ENCODE peak calls at places on chromosomes 4 and X, in ten cellular contexts. Z is transverse colon, E is HCT116, K is breast epithelium, Q is K562, I is stomach, S is prostate gland, R is H1, D is spleen, W is Panc1. B is an unnamed sample.

GRCh38 chr4:107011312-107011711 is 24.8 kb downstream of the DKK2 start:
- DNase-seq in Q (no peak), I (no peak), D (no peak), E (no peak), K (no peak), W (no peak), R (no peak), Z (no peak), S (no peak), B (no peak)

GRCh38 chr4:140718240-140718639 is 37.9 kb downstream of the TBC1D9 start:
- DNase-seq in D (no peak), Q (no peak), I (no peak), Z (no peak), K (no peak), W (no peak), S (no peak), E (no peak), R (no peak), B (no peak)

GRCh38 chr4:173797296-173797695 is 267.3 kb upstream of the HAND2 start:
- DNase-seq in S (no peak), I (no peak), Z (no peak), E (no peak), D (no peak), R (no peak), Q (no peak), K (no peak), W (no peak), B (no peak)

GRCh38 chr4:127479031-127479622 is 153.6 kb upstream of the INTU start:
- DNase-seq in Z (no peak), Q (peak), D (no peak), K (no peak), S (no peak), W (no peak), R (no peak), E (peak), I (no peak), B (no peak)

GRCh38 chr4:78310056-78310731 is 241.4 kb upstream of the ANXA3 start:
- DNase-seq in Z (no peak), I (no peak), R (no peak), S (no peak), K (no peak), E (no peak), W (no peak), D (no peak), Q (no peak), B (no peak)

GRCh38 chrX:153474718-153475117 is 4.3 kb upstream of the HAUS7 start:
- DNase-seq in K (peak), D (peak), I (peak), Q (peak), Z (peak), E (no peak), S (peak), R (no peak), W (no peak), B (peak)

GRCh38 chr4:64095398-64095797 is 313.9 kb downstream of the TECRL start:
- DNase-seq in Q (no peak), D (no peak), S (no peak), E (no peak), W (no peak), Z (no peak), K (no peak), R (no peak), I (no peak), B (no peak)

GRCh38 chr4:18318682-18319410 is 297.3 kb upstream of the LCORL start:
- DNase-seq in Q (no peak), K (no peak), S (no peak), D (no peak), I (peak), R (no peak), W (no peak), Z (no peak), E (no peak), B (no peak)

GRCh38 chr4:31343058-31343457 is 622.9 kb downstream of the PCDH7 start:
- DNase-seq in E (no peak), I (no peak), S (no peak), R (no peak), K (no peak), Q (no peak), D (no peak), Z (no peak), W (no peak), B (no peak)

GRCh38 chr4:93777081-93777460 is 51.5 kb upstream of the ATOH1 start:
- DNase-seq in Q (no peak), I (no peak), D (no peak), S (no peak), Z (no peak), K (no peak), W (no peak), R (no peak), E (no peak), B (no peak)

GRCh38 chr4:89590102-89590501 is 246.9 kb downstream of the SNCA start:
- DNase-seq in R (no peak), W (no peak), D (no peak), K (no peak), E (no peak), Z (no peak), Q (no peak), S (no peak), I (no peak), B (no peak)

GRCh38 chr4:8675906-8676305 is 83.3 kb downstream of the CPZ start:
- DNase-seq in I (no peak), S (no peak), Q (no peak), W (no peak), K (no peak), E (no peak), D (peak), Z (no peak), R (no peak), B (peak)

GRCh38 chr4:141643557-141643956 is 7.2 kb downstream of the IL15 start:
- DNase-seq in Z (no peak), R (no peak), S (no peak), I (no peak), K (no peak), D (no peak), W (no peak), Q (no peak), E (peak), B (no peak)

GRCh38 chrX:43556207-43556606 is 99.9 kb upstream of the MAOA start:
- DNase-seq in S (no peak), K (no peak), Q (no peak), I (no peak), Z (no peak), D (no peak), R (no peak), W (no peak), E (no peak), B (no peak)

GRCh38 chrX:149527705-149528104 is 13.1 kb upstream of the EOLA1 start:
- DNase-seq in D (no peak), E (no peak), I (no peak), K (no peak), Z (no peak), S (no peak), W (peak), Q (peak), R (no peak), B (no peak)

GRCh38 chr4:83207497-83208105 is 77.0 kb downstream of the COQ2 start:
- DNase-seq in R (no peak), W (no peak), D (no peak), I (no peak), E (peak), S (no peak), Z (peak), K (no peak), Q (no peak), B (no peak)

GRCh38 chr4:105845559-105845958 is 49.7 kb upstream of the NPNT start:
- DNase-seq in Z (no peak), D (no peak), K (no peak), S (no peak), R (no peak), W (no peak), E (no peak), I (no peak), Q (no peak), B (no peak)

GRCh38 chr4:8267077-8267476 is 2.5 kb upstream of the HTRA3 start:
- DNase-seq in D (no peak), K (no peak), I (peak), R (peak), Z (peak), W (peak), Q (peak), E (peak), S (peak), B (peak)

GRCh38 chrX:31679861-31680260 is 608.0 kb upstream of the FTHL17 start:
- DNase-seq in K (no peak), D (no peak), Q (no peak), I (no peak), W (no peak), S (no peak), Z (no peak), R (no peak), E (no peak), B (no peak)

GRCh38 chrX:153726286-153727107 is 1.8 kb downstream of the ABCD1 start:
- DNase-seq in E (no peak), S (no peak), K (no peak), D (peak), W (no peak), Z (peak), Q (peak), R (peak), I (peak), B (peak)

GRCh38 chr4:6855692-6856297 is 53.8 kb upstream of the TBC1D14 start:
- DNase-seq in S (no peak), E (no peak), Q (no peak), D (no peak), W (no peak), I (no peak), R (no peak), K (no peak), Z (no peak), B (no peak)

GRCh38 chr4:19473569-19473968 is 778.1 kb upstream of the SLIT2 start:
- DNase-seq in Z (no peak), K (no peak), E (no peak), D (no peak), R (no peak), W (no peak), S (no peak), I (no peak), Q (no peak), B (no peak)

GRCh38 chrX:9873952-9874351 is 87.7 kb downstream of the SHROOM2 start:
- DNase-seq in S (peak), I (peak), Z (peak), K (no peak), W (peak), R (peak), D (no peak), E (peak), Q (peak), B (no peak)

GRCh38 chr4:132056466-132056865 is 1092.6 kb upstream of the PCDH10 start:
- DNase-seq in E (no peak), D (no peak), S (no peak), W (no peak), K (no peak), I (no peak), R (no peak), Z (no peak), Q (no peak), B (no peak)

GRCh38 chrX:41666251-41666650 is 22.5 kb upstream of the GPR34 start:
- DNase-seq in S (no peak), Q (no peak), D (no peak), W (no peak), I (no peak), K (no peak), Z (no peak), E (no peak), R (no peak), B (no peak)

GRCh38 chr4:90486346-90486745 is 359.2 kb downstream of the CCSER1 start:
- DNase-seq in E (no peak), Q (no peak), W (no peak), D (no peak), S (no peak), I (no peak), Z (no peak), K (no peak), R (no peak), B (no peak)

GRCh38 chr4:56026596-56026995 is 77.9 kb downstream of the CEP135 start:
- DNase-seq in E (peak), I (no peak), Z (no peak), S (no peak), Q (no peak), D (no peak), K (no peak), W (no peak), R (no peak), B (no peak)

GRCh38 chr4:3286335-3287175 is 6.3 kb upstream of the RGS12 start:
- DNase-seq in E (no peak), W (no peak), D (no peak), R (peak), Q (no peak), K (peak), I (peak), Z (no peak), S (no peak), B (no peak)

GRCh38 chrX:2901367-2902036 is 27.6 kb downstream of the ARSD start:
- DNase-seq in R (no peak), D (no peak), W (no peak), E (no peak), I (no peak), Z (no peak), S (no peak), Q (no peak), K (no peak), B (no peak)

GRCh38 chr4:185479507-185479971 is 8.0 kb upstream of the CCDC110 start:
- DNase-seq in W (no peak), E (no peak), Z (no peak), S (no peak), R (no peak), Q (no peak), K (no peak), D (no peak), I (no peak), B (no peak)

GRCh38 chr4:130568746-130569145 is 1472.8 kb downstream of the C4orf33 start:
- DNase-seq in D (no peak), I (no peak), W (no peak), K (no peak), R (no peak), E (no peak), S (no peak), Z (no peak), Q (no peak), B (no peak)

GRCh38 chr4:150098214-150098613 is 20.0 kb downstream of the DCLK2 start:
- DNase-seq in I (no peak), E (no peak), W (no peak), Z (no peak), R (no peak), S (no peak), Q (no peak), D (no peak), K (no peak), B (no peak)

GRCh38 chrX:153622661-153623309 is 23.8 kb upstream of the CCNQ start:
- DNase-seq in K (no peak), W (no peak), Z (no peak), I (no peak), S (no peak), E (no peak), R (no peak), Q (no peak), D (no peak), B (no peak)

GRCh38 chrX:100643943-100644587 is at the start of gene SRPX2:
- DNase-seq in Z (peak), D (no peak), I (no peak), R (no peak), E (peak), S (no peak), W (peak), Q (no peak), K (no peak), B (peak)

GRCh38 chr4:187380181-187380581 is 615.4 kb upstream of the ZFP42 start:
- DNase-seq in K (no peak), Z (peak), I (no peak), E (peak), Q (no peak), R (peak), S (no peak), D (no peak), W (no peak), B (no peak)

GRCh38 chrX:10190367-10190766 is 33.6 kb downstream of the CLCN4 start:
- DNase-seq in Q (peak), D (no peak), E (peak), R (no peak), I (no peak), Z (peak), K (no peak), W (peak), S (no peak), B (no peak)

DNA sequence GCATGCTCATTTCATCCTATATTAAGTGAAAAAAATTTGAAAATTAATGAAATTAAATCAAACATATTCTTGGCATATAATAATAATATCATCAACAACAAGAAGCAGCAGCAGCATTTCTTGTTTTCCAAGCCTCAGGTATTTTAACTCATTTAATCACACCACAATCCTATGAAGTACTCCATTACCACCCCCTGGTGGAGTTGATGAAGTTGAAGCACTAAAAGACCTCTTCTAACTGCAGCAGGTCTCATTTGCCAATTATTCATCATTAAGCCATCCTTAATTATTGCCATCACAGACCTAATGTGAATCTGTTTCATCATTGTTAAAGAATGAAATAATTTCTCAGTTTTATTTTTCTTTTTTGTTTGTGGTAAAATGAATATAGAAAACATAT is 801.4 kb upstream of the GRID2 start:
- DNase-seq in I (no peak), W (no peak), Q (no peak), D (no peak), R (no peak), S (no peak), Z (no peak), E (peak), K (no peak), B (no peak)
- H3K27ac ChIP-seq in I (no peak), W (no peak), Q (no peak), D (no peak), R (no peak), S (no peak), Z (no peak), E (no peak), K (no peak), B (no peak)

GRCh38 chr4:101126044-101126443 is 221.3 kb downstream of the PPP3CA start:
- DNase-seq in S (no peak), W (no peak), R (no peak), I (no peak), K (no peak), E (no peak), Z (no peak), D (no peak), Q (no peak), B (no peak)
- TF ChIP-seq POLR2AphosphoS5 in S (no peak), W (no peak), R (no peak), I (no peak), K (no peak), E (no peak), Z (no peak), D (no peak), Q (no peak), B (no peak)

DNA sequence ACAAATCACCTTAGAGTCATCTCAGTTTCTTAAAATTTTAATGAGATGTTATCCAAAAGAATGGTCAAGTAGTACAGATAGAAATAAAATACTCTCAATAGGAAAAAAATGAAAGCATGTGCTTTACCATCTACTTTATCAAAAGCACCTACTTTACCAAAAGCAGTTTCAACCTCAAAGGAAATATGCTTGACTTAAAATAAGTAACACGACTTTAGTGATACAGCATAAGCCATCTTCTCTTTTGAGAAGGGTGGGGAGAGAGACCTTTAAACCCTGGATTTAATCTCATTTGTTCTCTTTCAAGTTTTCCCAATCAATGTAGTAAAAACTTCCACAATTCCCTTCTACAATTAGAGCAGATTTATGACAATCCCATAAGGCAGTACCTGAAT is 26.5 kb downstream of the OTUD4 start:
- DNase-seq in D (no peak), S (no peak), R (no peak), Z (no peak), E (no peak), W (no peak), I (no peak), Q (no peak), K (no peak), B (no peak)
- H3K27ac ChIP-seq in D (no peak), S (no peak), R (no peak), Z (no peak), E (no peak), W (no peak), I (no peak), Q (no peak), K (no peak), B (no peak)

GRCh38 chr4:108292229-108292628 is 123.5 kb upstream of the LEF1 start:
- DNase-seq in R (no peak), W (no peak), I (no peak), E (no peak), D (no peak), K (no peak), Q (no peak), Z (no peak), S (peak), B (no peak)

GRCh38 chr4:108291137-108291536 is 122.4 kb upstream of the LEF1 start:
- DNase-seq in Z (no peak), S (no peak), K (no peak), D (no peak), I (no peak), E (no peak), R (no peak), Q (no peak), W (no peak), B (no peak)

GRCh38 chr4:108287834-108288413 is 119.2 kb upstream of the LEF1 start:
- DNase-seq in Z (no peak), K (no peak), I (no peak), D (no peak), R (no peak), S (no peak), Q (no peak), E (no peak), W (no peak), B (no peak)
- TF ChIP-seq POLR2AphosphoS5 in Z (no peak), K (no peak), I (no peak), D (no peak), R (no peak), S (no peak), Q (no peak), E (no peak), W (no peak), B (no peak)

DNA sequence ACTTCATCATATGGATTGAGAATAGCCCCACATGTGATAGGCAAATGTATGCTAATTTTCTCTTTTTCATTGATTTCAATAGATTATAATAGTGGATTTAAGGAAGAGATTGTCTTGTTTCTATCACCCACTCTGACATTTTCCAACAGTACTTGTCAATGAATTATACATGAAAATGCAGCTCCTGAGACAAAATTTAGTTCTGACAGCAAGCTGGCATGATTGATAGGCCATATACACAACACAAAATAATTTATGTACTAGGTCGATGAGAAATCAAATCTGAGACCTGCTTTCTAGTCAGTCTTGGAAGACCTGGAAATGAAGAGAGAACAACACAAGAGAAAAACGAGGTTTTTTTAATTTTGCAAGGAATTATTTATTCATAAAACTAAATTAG is 118.0 kb upstream of the MYOZ2 start:
- DNase-seq in W (no peak), R (no peak), K (no peak), E (no peak), I (no peak), D (no peak), S (no peak), Q (no peak), Z (no peak), B (no peak)
- H3K27ac ChIP-seq in W (no peak), R (no peak), K (no peak), E (no peak), I (peak), D (no peak), S (peak), Q (no peak), Z (peak), B (peak)

GRCh38 chr4:77158487-77158861 is 1.5 kb downstream of the CCNG2 start:
- DNase-seq in D (no peak), R (no peak), K (no peak), S (no peak), E (no peak), Z (no peak), Q (peak), W (no peak), I (no peak), B (no peak)

GRCh38 chr4:77156533-77156911 is 485 bp upstream of the CCNG2 start:
- DNase-seq in W (peak), R (peak), I (peak), S (peak), Q (peak), Z (peak), K (peak), D (peak), E (peak), B (peak)

GRCh38 chr4:77157859-77158486 is 966 bp downstream of the CCNG2 start:
- DNase-seq in E (peak), K (peak), S (peak), I (peak), R (peak), W (no peak), Z (peak), Q (peak), D (peak), B (peak)

GRCh38 chr4:77155631-77156345 is 1.2 kb upstream of the CCNG2 start:
- DNase-seq in R (no peak), K (no peak), Q (no peak), I (no peak), E (no peak), W (no peak), Z (no peak), D (no peak), S (no peak), B (no peak)

GRCh38 chr4:77156912-77157858 is at the start of gene CCNG2:
- DNase-seq in Z (peak), S (peak), W (no peak), R (peak), E (no peak), K (peak), I (peak), Q (peak), D (peak), B (peak)
- TF ChIP-seq POLR2AphosphoS5 in Z (peak), S (peak), W (no peak), R (no peak), E (peak), K (peak), I (peak), Q (no peak), D (peak), B (peak)

DNA sequence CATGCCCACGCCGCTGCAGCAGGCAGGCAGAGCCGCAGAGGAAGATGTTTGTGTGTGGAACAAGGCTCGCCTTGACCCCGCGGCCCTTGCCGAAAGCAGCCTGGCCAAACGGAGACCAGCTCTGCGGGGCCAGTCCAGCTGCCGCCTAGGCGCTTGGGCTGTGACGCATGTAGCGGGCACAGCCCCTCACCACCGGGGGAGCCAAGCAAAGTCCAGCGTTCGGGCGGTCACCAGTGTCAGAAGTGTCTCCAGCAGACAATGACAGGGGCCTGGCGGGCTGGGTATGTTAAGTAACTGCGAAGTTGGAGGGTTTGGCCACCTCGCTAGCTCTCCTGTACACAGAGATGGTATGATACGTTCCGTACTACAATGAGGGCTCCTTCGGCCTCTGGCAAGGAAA is 1.3 kb downstream of the AMER1 start:
- DNase-seq in E (no peak), S (peak), I (peak), D (peak), R (peak), Q (no peak), K (no peak), Z (peak), W (no peak), B (peak)
- H3K27ac ChIP-seq in E (peak), S (peak), I (peak), D (peak), R (no peak), Q (no peak), K (no peak), Z (peak), W (peak), B (peak)

B was measured in sigmoid colon.